ENCODE peak calls at places on chromosomes 16 and 17, in seven cellular contexts. Z, R, U, V, J, S and L are unnamed samples.
A peak's percentile ranks its signal among the peaks of the same experiment; 100 is the strongest.

GRCh38 chr17:16516594-16517018 is 24.6 kb upstream of the LRRC75A start:
- DNase-seq in J (peak; percentile 63), R (peak; percentile 40), S (peak; percentile 20), V (peak; percentile 44), Z (no peak), U (no peak), L (peak; percentile 47)

GRCh38 chr17:38421224-38421841 is 6.9 kb upstream of the ARHGAP23 start:
- DNase-seq in R (peak; percentile 16), V (peak; percentile 78), J (no peak), Z (no peak), S (no peak), U (no peak), L (peak; percentile 82)

GRCh38 chr17:31604936-31605335 is 213.5 kb downstream of the RAB11FIP4 start:
- DNase-seq in U (peak; percentile 3), S (no peak), Z (no peak), V (no peak), J (no peak), R (no peak), L (no peak)

GRCh38 chr16:30896203-30896889 is at the start of gene CTF1:
- DNase-seq in V (peak; percentile 92), Z (peak; percentile 66), U (peak; percentile 86), R (peak; percentile 74), J (peak; percentile 87), S (peak; percentile 76), L (peak; percentile 76)

GRCh38 chr17:38898812-38899348 is 26.5 kb upstream of the LASP1NB start:
- DNase-seq in J (peak; percentile 60), S (no peak), R (no peak), U (no peak), V (no peak), Z (no peak), L (no peak)

GRCh38 chr17:77400445-77400870 is 259.7 kb downstream of the SEC14L1 start:
- DNase-seq in R (no peak), S (no peak), V (peak; percentile 53), Z (peak; percentile 66), J (peak; percentile 73), U (no peak), L (no peak)

GRCh38 chr17:4509402-4509801 is 10.7 kb downstream of the SPNS2 start:
- DNase-seq in U (no peak), J (no peak), V (no peak), R (no peak), S (no peak), Z (no peak), L (no peak)

GRCh38 chr17:37360632-37361031 is 15.2 kb upstream of the C17orf78 start:
- DNase-seq in R (no peak), S (no peak), J (no peak), Z (no peak), V (peak; percentile 6), U (no peak), L (no peak)

GRCh38 chr16:71796501-71796900 is 12.1 kb downstream of the AP1G1 start:
- DNase-seq in R (no peak), J (no peak), Z (no peak), S (no peak), V (peak; percentile 27), U (no peak), L (no peak)

GRCh38 chr16:67541391-67542263 is 13.0 kb downstream of the RIPOR1 start:
- DNase-seq in V (no peak), R (peak; percentile 42), J (peak; percentile 59), Z (no peak), U (peak; percentile 67), S (no peak), L (no peak)

GRCh38 chr16:89522287-89522686 is 14.1 kb downstream of the SPG7 start:
- DNase-seq in V (no peak), R (no peak), U (no peak), S (no peak), J (no peak), Z (no peak), L (no peak)

GRCh38 chr17:28720247-28720996 is 637 bp downstream of the RPL23A start:
- DNase-seq in R (no peak), J (no peak), V (no peak), U (no peak), S (no peak), Z (no peak), L (no peak)
- TF ChIP-seq CTCF in R (peak; percentile 62), J (no peak), V (no peak), U (peak; percentile 21), S (no peak), Z (peak; percentile 14), L (no peak)

GRCh38 chr17:81539571-81539900 is 11.4 kb downstream of the FSCN2 start:
- DNase-seq in R (no peak), J (peak; percentile 22), S (no peak), Z (no peak), U (no peak), V (no peak), L (no peak)

GRCh38 chr17:81538651-81539570 is 10.7 kb downstream of the FSCN2 start:
- DNase-seq in S (no peak), R (no peak), J (peak; percentile 21), U (no peak), V (no peak), Z (no peak), L (no peak)

GRCh38 chr17:81536299-81537290 is 8.4 kb downstream of the FSCN2 start:
- DNase-seq in S (no peak), U (no peak), V (no peak), R (no peak), J (peak; percentile 63), Z (no peak), L (no peak)

GRCh38 chr17:81537343-81537855 is 9.2 kb downstream of the FSCN2 start:
- DNase-seq in R (no peak), V (no peak), Z (peak; percentile 59), J (no peak), S (no peak), U (no peak), L (no peak)

DNA sequence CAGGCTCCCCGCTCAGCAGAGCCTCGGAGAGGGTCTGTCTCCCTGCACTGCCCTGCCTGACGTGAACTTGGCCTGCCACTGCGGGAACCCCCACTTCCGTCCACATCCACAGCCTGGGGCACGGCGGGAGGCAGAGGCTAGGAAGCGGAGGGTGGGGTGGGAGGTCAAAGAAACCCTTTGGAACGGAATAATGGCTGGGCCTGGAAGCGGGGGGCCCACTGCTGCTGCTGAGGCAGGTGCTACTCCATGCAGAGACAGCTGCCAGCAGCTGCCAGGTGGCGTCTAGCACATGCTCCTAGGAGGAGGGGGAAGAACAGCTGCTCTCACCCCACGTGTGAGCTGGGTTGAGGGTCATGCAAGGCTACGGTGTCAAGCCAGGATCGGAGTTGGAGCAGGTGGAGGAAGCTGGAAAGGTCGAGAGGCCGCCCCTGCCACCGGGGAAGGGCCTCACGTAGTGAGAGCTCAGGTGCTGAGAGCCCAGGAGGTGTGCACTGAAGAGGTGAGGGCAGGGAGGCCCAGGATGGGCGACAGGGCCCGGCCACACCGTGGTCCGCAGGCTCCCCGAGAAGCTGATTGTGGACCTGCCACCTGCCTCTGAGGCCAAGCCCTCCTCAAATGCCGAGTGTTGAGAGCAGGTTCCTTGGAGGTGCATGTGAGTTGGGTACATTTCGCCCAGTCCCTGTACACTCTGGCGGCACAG is 9.8 kb downstream of the FSCN2 start:
- DNase-seq in Z (no peak), V (no peak), J (peak; percentile 25), U (no peak), R (no peak), S (no peak), L (no peak)
- TF ChIP-seq CTCF in Z (no peak), V (no peak), J (no peak), U (no peak), R (no peak), S (peak; percentile 3), L (no peak)

GRCh38 chr16:24070851-24071250 is 185.3 kb upstream of the CACNG3 start:
- DNase-seq in U (peak; percentile 27), Z (peak; percentile 63), V (peak; percentile 3), S (no peak), R (no peak), J (no peak), L (no peak)
- TF ChIP-seq CTCF in U (peak; percentile 34), Z (peak; percentile 49), V (peak; percentile 34), S (no peak), R (peak; percentile 52), J (peak; percentile 61), L (no peak)

GRCh38 chr16:58307583-58308312 is 12.9 kb upstream of the PRSS54 start:
- DNase-seq in J (no peak), R (no peak), Z (no peak), S (no peak), U (no peak), V (no peak), L (no peak)

GRCh38 chr16:58301052-58301451 is 6.2 kb upstream of the PRSS54 start:
- DNase-seq in U (no peak), S (no peak), Z (no peak), J (no peak), V (no peak), R (no peak), L (no peak)

DNA sequence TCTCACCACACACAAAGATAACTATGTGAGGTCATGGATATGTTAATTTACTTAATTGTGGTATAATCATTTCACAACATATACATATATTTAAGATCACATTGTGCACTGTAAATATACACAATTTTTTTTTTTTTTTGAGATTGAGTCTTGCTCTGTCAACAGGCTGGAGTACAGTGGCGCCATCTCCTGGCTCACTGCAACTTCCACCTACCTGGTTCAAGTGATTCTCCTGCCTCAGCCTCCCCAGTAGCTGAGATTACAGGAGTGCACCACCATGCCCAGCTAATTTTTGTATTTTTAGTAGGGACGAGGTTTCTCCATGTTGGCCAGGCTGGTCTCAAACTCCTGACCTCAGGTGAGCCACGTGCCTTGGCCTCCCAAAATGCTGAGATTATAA is 11.5 kb upstream of the PRSS54 start:
- DNase-seq in J (no peak), V (peak; percentile 19), U (no peak), S (no peak), Z (peak; percentile 45), R (peak; percentile 11), L (no peak)
- TF ChIP-seq CTCF in J (peak; percentile 54), V (peak; percentile 47), U (peak; percentile 53), S (peak; percentile 31), Z (peak; percentile 50), R (peak; percentile 79), L (no peak)

DNA sequence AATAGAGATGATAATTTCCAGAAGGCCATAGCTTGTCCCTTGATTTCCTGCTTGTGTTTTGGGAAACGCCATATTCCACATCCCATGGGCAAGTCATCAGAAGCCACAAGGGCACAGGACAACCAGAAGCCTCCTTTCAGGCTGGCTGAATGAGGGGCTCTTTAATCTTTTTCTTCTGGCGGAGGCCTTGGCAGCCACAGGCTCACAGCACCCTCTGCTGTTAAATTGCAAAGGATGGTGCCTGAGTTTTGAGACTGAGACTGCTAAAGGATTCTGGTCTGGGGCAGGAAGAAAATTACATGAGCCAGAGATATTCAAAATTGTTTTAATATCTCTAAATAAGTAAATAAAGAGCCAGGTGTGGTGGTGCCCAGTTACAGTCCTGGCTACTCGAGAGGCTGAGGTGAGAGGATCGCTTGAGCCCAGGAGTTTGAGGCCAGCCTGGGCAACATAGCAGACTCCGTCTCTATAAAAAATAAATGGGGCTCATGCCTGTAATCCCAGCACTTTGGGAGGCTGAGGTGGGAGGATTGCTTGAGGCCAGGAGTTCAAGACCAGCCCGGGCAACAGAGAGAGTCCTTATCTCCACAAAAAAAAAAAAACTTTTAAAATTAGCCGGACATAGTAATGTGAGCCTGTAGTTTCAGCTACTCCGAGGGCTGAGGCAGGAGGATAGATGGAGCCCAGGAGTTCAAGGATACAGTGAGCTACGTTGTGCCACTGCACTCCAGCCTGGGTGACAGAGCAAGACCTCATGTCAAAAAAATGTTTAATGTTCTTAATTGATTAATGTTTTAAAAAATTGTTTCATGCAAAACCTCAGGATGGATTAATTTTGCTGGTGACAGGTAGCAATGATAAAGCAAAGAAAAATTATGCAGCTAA is 26.3 kb downstream of the AARSD1 start:
- DNase-seq in Z (peak; percentile 66), V (peak; percentile 64), J (peak; percentile 37), U (no peak), S (peak; percentile 28), R (peak; percentile 63), L (no peak)
- TF ChIP-seq CTCF in Z (no peak), V (peak; percentile 75), J (peak; percentile 80), U (peak; percentile 76), S (peak; percentile 50), R (peak; percentile 82), L (no peak)